ENCODE peak calls at places on chromosome 1, in seven cellular contexts. Y, S, C, D, V, B and E are unnamed samples.

GRCh38 chr1:189323090-189323489 is 1154.6 kb downstream of the BRINP3 start:
- DNase-seq in V (no peak), D (no peak), B (no peak), Y (no peak), S (no peak), C (no peak), E (no peak)

GRCh38 chr1:167518331-167518700 is at the start of gene CD247:
- DNase-seq in Y (no peak), C (no peak), V (no peak), D (peak), S (no peak), B (no peak), E (no peak)

GRCh38 chr1:10387611-10388386 is 11.1 kb upstream of the PGD start:
- DNase-seq in B (no peak), D (no peak), Y (peak), C (no peak), S (peak), V (peak), E (peak)

GRCh38 chr1:203381151-203381751 is 30.3 kb upstream of the FMOD start:
- DNase-seq in D (no peak), Y (no peak), C (no peak), B (no peak), V (peak), S (no peak), E (no peak)

GRCh38 chr1:63752176-63752575 is 21.6 kb upstream of the ROR1 start:
- DNase-seq in D (no peak), V (no peak), S (no peak), C (no peak), B (no peak), Y (no peak), E (no peak)

GRCh38 chr1:165847486-165847885 is 20.1 kb downstream of the UCK2 start:
- DNase-seq in Y (no peak), S (no peak), C (no peak), D (no peak), V (no peak), B (no peak), E (no peak)

GRCh38 chr1:36934061-36934460 is 100.3 kb downstream of the GRIK3 start:
- DNase-seq in Y (no peak), B (no peak), S (no peak), C (no peak), D (no peak), V (no peak), E (no peak)

GRCh38 chr1:114108741-114109255 is 44.9 kb downstream of the SYT6 start:
- DNase-seq in S (peak), V (no peak), D (no peak), B (no peak), C (no peak), Y (peak), E (no peak)

GRCh38 chr1:147389532-147390184 is 147.2 kb downstream of the CHD1L start:
- DNase-seq in V (peak), S (peak), B (peak), D (no peak), Y (peak), C (no peak), E (peak)